ENCODE peak calls at places on chromosomes 12 and 14, in seven cellular contexts. C, O, R, L, S, U and Z are unnamed samples. For H3K9me3, the result is how much of the 10 kb centered on the place peaks cover.

GRCh38 chr14:53151867-53152626 is 1.1 kb downstream of the DDHD1 start:
- DNase-seq in C (peak), O (peak), R (no peak), L (peak), S (peak), U (peak), Z (peak)

GRCh38 chr14:104322531-104323466 is 184.4 kb downstream of the KIF26A start:
- DNase-seq in C (no peak), O (no peak), R (no peak), L (no peak), S (no peak), U (peak), Z (no peak)

GRCh38 chr12:1896964-1897363 is 21.5 kb downstream of the CACNA2D4 start:
- DNase-seq in C (no peak), O (no peak), R (no peak), L (no peak), S (no peak), U (no peak), Z (no peak)

GRCh38 chr12:91663331-91663998 is 480.8 kb upstream of the DCN start:
- DNase-seq in C (no peak), O (no peak), R (no peak), L (no peak), S (no peak), U (no peak), Z (no peak)

GRCh38 chr12:50964432-50964831 is 12.1 kb downstream of the HIGD1C start:
- DNase-seq in C (no peak), O (no peak), R (no peak), L (no peak), S (no peak), U (no peak), Z (no peak)

GRCh38 chr12:105783983-105784947 is 354.5 kb downstream of the NUAK1 start:
- DNase-seq in C (no peak), O (peak), R (no peak), L (no peak), S (no peak), U (no peak), Z (no peak)

GRCh38 chr12:117059156-117059555 is 40.1 kb downstream of the TESC start:
- DNase-seq in C (no peak), O (peak), R (no peak), L (no peak), S (no peak), U (no peak), Z (no peak)

GRCh38 chr14:51396222-51396815 is 156.3 kb downstream of the TMX1 start:
- DNase-seq in C (peak), O (no peak), R (no peak), L (peak), S (peak), U (no peak), Z (no peak)

GRCh38 chr12:69575346-69575745 is 9.9 kb upstream of the CCT2 start:
- DNase-seq in C (no peak), O (no peak), R (no peak), L (no peak), S (no peak), U (no peak), Z (no peak)

GRCh38 chr12:111673503-111673902 is 12.3 kb downstream of the BRAP start:
- DNase-seq in C (no peak), O (no peak), R (no peak), L (peak), S (no peak), U (no peak), Z (no peak)

GRCh38 chr12:115597157-115597712 is 680.3 kb downstream of the MED13L start:
- DNase-seq in C (peak), O (no peak), R (no peak), L (no peak), S (no peak), U (no peak), Z (no peak)

GRCh38 chr12:98369601-98370000 is 145.8 kb upstream of the TMPO start:
- DNase-seq in C (no peak), O (no peak), R (no peak), L (no peak), S (no peak), U (no peak), Z (no peak)

GRCh38 chr12:12660201-12660600 is 35.8 kb downstream of the GPR19 start:
- DNase-seq in C (no peak), O (no peak), R (no peak), L (no peak), S (no peak), U (no peak), Z (no peak)

GRCh38 chr14:65173973-65174693 is 71.8 kb upstream of the MAX start:
- DNase-seq in C (no peak), O (no peak), R (no peak), L (no peak), S (no peak), U (no peak), Z (no peak)

GRCh38 chr14:74763803-74764531 is 851 bp downstream of the YLPM1 start:
- DNase-seq in C (peak), O (peak), R (no peak), L (peak), S (no peak), U (no peak), Z (no peak)

GRCh38 chr12:66144796-66145754 is 14.5 kb upstream of the LLPH start:
- DNase-seq in C (peak), O (no peak), R (no peak), L (peak), S (peak), U (no peak), Z (no peak)

GRCh38 chr12:117118838-117119591 is 19.8 kb upstream of the TESC start:
- DNase-seq in C (no peak), O (peak), R (no peak), L (no peak), S (no peak), U (no peak), Z (no peak)

GRCh38 chr12:121188227-121188626 is 21.7 kb upstream of the P2RX4 start:
- DNase-seq in C (no peak), O (no peak), R (no peak), L (no peak), S (no peak), U (no peak), Z (no peak)
- H3K9me3 ChIP-seq in C (under half), O (under half), R (under half), L (under half), S (under half), U (under half), Z (under half)

GRCh38 chr14:105432657-105433056 is 13.0 kb downstream of the MTA1 start:
- DNase-seq in C (no peak), O (no peak), R (no peak), L (no peak), S (no peak), U (no peak), Z (no peak)
- H3K9me3 ChIP-seq in C (under half), O (under half), R (under half), L (under half), S (under half), U (under half), Z (under half)

GRCh38 chr12:34215893-34216285 is 193.6 kb downstream of the ALG10 start:
- DNase-seq in C (no peak), O (no peak), R (no peak), L (no peak), S (no peak), U (no peak), Z (no peak)
- H3K9me3 ChIP-seq in C (under half), O (under half), R (under half), L (under half), S (under half), U (under half), Z (under half)

GRCh38 chr12:31970199-31970598 is 11.0 kb downstream of the RESF1 start:
- DNase-seq in C (no peak), O (no peak), R (no peak), L (no peak), S (no peak), U (no peak), Z (no peak)

GRCh38 chr12:31967569-31967968 is 8.4 kb downstream of the RESF1 start:
- DNase-seq in C (no peak), O (no peak), R (no peak), L (no peak), S (no peak), U (no peak), Z (no peak)

GRCh38 chr12:31964280-31964679 is 5.1 kb downstream of the RESF1 start:
- DNase-seq in C (no peak), O (no peak), R (no peak), L (no peak), S (no peak), U (no peak), Z (no peak)

GRCh38 chr12:31965090-31965489 is 5.9 kb downstream of the RESF1 start:
- DNase-seq in C (no peak), O (no peak), R (no peak), L (no peak), S (no peak), U (no peak), Z (peak)

DNA sequence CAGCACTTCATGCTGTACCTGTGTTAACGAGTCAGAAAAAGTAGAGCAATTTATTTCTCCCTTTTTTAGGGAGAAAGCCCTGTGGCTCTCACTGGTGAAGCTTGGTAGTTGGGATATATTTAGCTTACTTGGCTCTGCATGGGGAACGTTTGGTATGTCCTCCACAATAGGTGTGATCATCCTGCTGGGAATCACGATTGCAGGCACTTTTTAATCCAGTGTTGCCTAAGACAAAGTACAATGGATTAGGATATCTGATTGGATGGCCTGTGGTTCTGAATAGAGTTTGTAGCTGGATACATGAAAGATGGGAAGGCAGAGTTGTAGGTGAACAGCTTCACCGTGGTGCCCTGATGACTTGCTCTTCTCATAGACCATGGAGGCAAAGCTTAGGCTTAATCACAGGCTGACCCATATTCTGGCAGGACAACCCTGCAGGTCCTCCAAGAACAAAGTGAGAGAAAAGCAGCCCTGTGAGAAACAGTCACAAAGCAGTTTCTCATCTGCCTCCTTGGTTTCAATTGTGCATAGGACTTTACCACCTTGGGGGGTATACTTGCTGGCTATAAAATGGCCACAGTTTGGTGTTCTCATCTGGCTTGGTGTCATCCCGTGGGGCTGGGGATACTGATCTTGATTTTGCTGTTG is 7.5 kb downstream of the RESF1 start:
- DNase-seq in C (no peak), O (no peak), R (no peak), L (no peak), S (no peak), U (no peak), Z (no peak)
- H3K9me3 ChIP-seq in C (under half), O (under half), R (under half), L (under half), S (under half), U (under half), Z (under half)